ENCODE peak calls at places on chromosomes 13 and 19, in nine cellular contexts. One of them, this sample, is unnamed. For H3K9me3 and H3K4me1, the result is how much of the 10 kb centered on the place peaks cover.

GRCh38 chr19:15210323-15210774 is 9.6 kb upstream of the NOTCH3 start:
- DNase-seq in CD4-positive, CD25-positive, alpha-beta regulatory T cell: no peak
- DNase-seq in GM23248: peak
- DNase-seq in body of pancreas: peak
- DNase-seq in Panc1: no peak
- DNase-seq in BE2C: no peak
- DNase-seq in left ventricle myocardium inferior: peak
- DNase-seq in adipocyte: peak
- DNase-seq in tibial artery: peak
- DNase-seq in this sample: no peak

GRCh38 chr19:48194041-48194871 is 23.8 kb downstream of the ZSWIM9 start:
- DNase-seq in CD4-positive, CD25-positive, alpha-beta regulatory T cell: peak
- DNase-seq in GM23248: peak
- DNase-seq in body of pancreas: no peak
- DNase-seq in Panc1: no peak
- DNase-seq in BE2C: peak
- DNase-seq in left ventricle myocardium inferior: no peak
- DNase-seq in adipocyte: peak
- DNase-seq in tibial artery: peak
- DNase-seq in this sample: peak

GRCh38 chr19:18762125-18763023 is 28.7 kb downstream of the COMP start:
- DNase-seq in CD4-positive, CD25-positive, alpha-beta regulatory T cell: no peak
- DNase-seq in GM23248: peak
- DNase-seq in body of pancreas: peak
- DNase-seq in Panc1: no peak
- DNase-seq in BE2C: peak
- DNase-seq in left ventricle myocardium inferior: peak
- DNase-seq in adipocyte: no peak
- DNase-seq in tibial artery: peak
- DNase-seq in this sample: no peak

GRCh38 chr19:41638624-41639023 is 11.8 kb upstream of the CEACAM4 start:
- DNase-seq in CD4-positive, CD25-positive, alpha-beta regulatory T cell: peak
- DNase-seq in GM23248: no peak
- DNase-seq in body of pancreas: no peak
- DNase-seq in Panc1: no peak
- DNase-seq in BE2C: no peak
- DNase-seq in left ventricle myocardium inferior: no peak
- DNase-seq in adipocyte: no peak
- DNase-seq in tibial artery: no peak
- DNase-seq in this sample: no peak

GRCh38 chr19:15623711-15624318 is 8.8 kb downstream of the CYP4F8 start:
- DNase-seq in CD4-positive, CD25-positive, alpha-beta regulatory T cell: no peak
- DNase-seq in GM23248: no peak
- DNase-seq in body of pancreas: no peak
- DNase-seq in Panc1: no peak
- DNase-seq in BE2C: no peak
- DNase-seq in left ventricle myocardium inferior: no peak
- DNase-seq in adipocyte: no peak
- DNase-seq in tibial artery: no peak
- DNase-seq in this sample: no peak

GRCh38 chr19:46718934-46719551 is 2.1 kb upstream of the PRKD2 start:
- DNase-seq in CD4-positive, CD25-positive, alpha-beta regulatory T cell: no peak
- DNase-seq in GM23248: no peak
- DNase-seq in body of pancreas: no peak
- DNase-seq in Panc1: no peak
- DNase-seq in BE2C: no peak
- DNase-seq in left ventricle myocardium inferior: no peak
- DNase-seq in adipocyte: no peak
- DNase-seq in tibial artery: no peak
- DNase-seq in this sample: no peak

GRCh38 chr19:50796634-50797428 is 6.6 kb downstream of the ACP4 start:
- DNase-seq in CD4-positive, CD25-positive, alpha-beta regulatory T cell: no peak
- DNase-seq in GM23248: no peak
- DNase-seq in body of pancreas: no peak
- DNase-seq in Panc1: no peak
- DNase-seq in BE2C: no peak
- DNase-seq in left ventricle myocardium inferior: no peak
- DNase-seq in adipocyte: no peak
- DNase-seq in tibial artery: no peak
- DNase-seq in this sample: no peak

GRCh38 chr13:30158774-30159445 is 148.4 kb downstream of the KATNAL1 start:
- DNase-seq in CD4-positive, CD25-positive, alpha-beta regulatory T cell: peak
- DNase-seq in GM23248: peak
- DNase-seq in body of pancreas: no peak
- DNase-seq in Panc1: no peak
- DNase-seq in BE2C: no peak
- DNase-seq in left ventricle myocardium inferior: no peak
- DNase-seq in adipocyte: peak
- DNase-seq in tibial artery: no peak
- DNase-seq in this sample: no peak

GRCh38 chr13:112965573-112966115 is 3.4 kb upstream of the MCF2L start:
- DNase-seq in CD4-positive, CD25-positive, alpha-beta regulatory T cell: no peak
- DNase-seq in GM23248: no peak
- DNase-seq in body of pancreas: no peak
- DNase-seq in Panc1: no peak
- DNase-seq in BE2C: no peak
- DNase-seq in left ventricle myocardium inferior: no peak
- DNase-seq in adipocyte: no peak
- DNase-seq in tibial artery: peak
- DNase-seq in this sample: no peak

GRCh38 chr19:14580623-14581237 is 2.2 kb upstream of the CLEC17A start:
- DNase-seq in CD4-positive, CD25-positive, alpha-beta regulatory T cell: no peak
- DNase-seq in GM23248: no peak
- DNase-seq in body of pancreas: no peak
- DNase-seq in Panc1: no peak
- DNase-seq in BE2C: no peak
- DNase-seq in left ventricle myocardium inferior: no peak
- DNase-seq in adipocyte: no peak
- DNase-seq in tibial artery: no peak
- DNase-seq in this sample: no peak

GRCh38 chr19:56120371-56121179 is 520 bp downstream of the ZNF787 start:
- DNase-seq in CD4-positive, CD25-positive, alpha-beta regulatory T cell: peak
- DNase-seq in GM23248: peak
- DNase-seq in body of pancreas: peak
- DNase-seq in Panc1: no peak
- DNase-seq in BE2C: peak
- DNase-seq in left ventricle myocardium inferior: peak
- DNase-seq in adipocyte: peak
- DNase-seq in tibial artery: peak
- DNase-seq in this sample: peak

GRCh38 chr19:4575267-4575793 is 15.8 kb upstream of the SEMA6B start:
- DNase-seq in CD4-positive, CD25-positive, alpha-beta regulatory T cell: no peak
- DNase-seq in GM23248: peak
- DNase-seq in body of pancreas: peak
- DNase-seq in Panc1: no peak
- DNase-seq in BE2C: peak
- DNase-seq in left ventricle myocardium inferior: peak
- DNase-seq in adipocyte: peak
- DNase-seq in tibial artery: no peak
- DNase-seq in this sample: peak

GRCh38 chr19:39436350-39436716 is 584 bp upstream of the RPS16 start:
- DNase-seq in CD4-positive, CD25-positive, alpha-beta regulatory T cell: no peak
- DNase-seq in GM23248: peak
- DNase-seq in body of pancreas: no peak
- DNase-seq in Panc1: no peak
- DNase-seq in BE2C: no peak
- DNase-seq in left ventricle myocardium inferior: no peak
- DNase-seq in adipocyte: no peak
- DNase-seq in tibial artery: no peak
- DNase-seq in this sample: no peak

GRCh38 chr13:47798906-47799305 is 202.2 kb downstream of the SUCLA2 start:
- DNase-seq in CD4-positive, CD25-positive, alpha-beta regulatory T cell: peak
- DNase-seq in GM23248: peak
- DNase-seq in body of pancreas: no peak
- DNase-seq in Panc1: no peak
- DNase-seq in BE2C: no peak
- DNase-seq in left ventricle myocardium inferior: no peak
- DNase-seq in adipocyte: peak
- DNase-seq in tibial artery: no peak
- DNase-seq in this sample: no peak

DNA sequence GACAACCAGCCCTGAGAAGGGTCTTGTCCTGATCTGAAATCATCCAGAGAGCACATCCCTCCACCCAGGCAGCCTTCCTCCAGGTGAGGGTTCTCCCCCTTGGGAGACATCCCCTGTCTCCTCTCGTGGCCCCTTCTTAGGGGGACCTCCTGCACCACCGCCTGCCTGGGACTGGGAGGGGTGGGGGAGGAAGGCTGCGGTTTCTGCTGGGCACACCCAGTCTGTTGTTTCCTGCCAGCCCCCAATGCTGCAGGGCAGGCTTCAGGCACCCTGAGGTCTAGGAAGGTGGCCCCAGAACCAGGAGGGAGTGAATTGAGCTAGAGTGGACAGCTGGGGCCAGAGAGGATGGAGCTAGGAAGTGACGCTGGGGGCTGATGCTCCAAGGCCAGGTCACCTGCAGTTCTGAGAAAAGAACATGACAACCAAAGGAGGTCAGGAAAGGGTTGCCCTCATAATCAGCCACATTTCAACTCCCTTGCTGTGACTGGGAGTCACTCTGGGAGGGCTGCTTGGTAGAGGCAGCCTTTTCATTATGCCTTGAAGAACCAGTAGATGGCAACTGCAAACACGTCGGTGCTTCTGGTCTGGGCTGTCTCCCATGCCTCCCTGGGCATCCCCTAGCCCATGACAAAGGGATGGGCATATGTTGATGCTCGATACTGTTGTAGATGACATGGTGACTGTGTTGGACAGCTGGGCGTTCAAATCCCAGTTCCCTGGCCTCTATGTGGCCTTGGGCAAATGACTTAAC is 1.4 kb downstream of the ARHGEF18 start:
- DNase-seq in CD4-positive, CD25-positive, alpha-beta regulatory T cell: peak
- DNase-seq in GM23248: no peak
- DNase-seq in body of pancreas: no peak
- DNase-seq in Panc1: no peak
- DNase-seq in BE2C: no peak
- DNase-seq in left ventricle myocardium inferior: no peak
- DNase-seq in adipocyte: no peak
- DNase-seq in tibial artery: peak
- DNase-seq in this sample: no peak
- H3K4me3 ChIP-seq in CD4-positive, CD25-positive, alpha-beta regulatory T cell: peak
- H3K4me3 ChIP-seq in GM23248: no peak
- H3K4me3 ChIP-seq in body of pancreas: no peak
- H3K4me3 ChIP-seq in Panc1: no peak
- H3K4me3 ChIP-seq in BE2C: no peak
- H3K4me3 ChIP-seq in left ventricle myocardium inferior: no peak
- H3K4me3 ChIP-seq in adipocyte: no peak
- H3K4me3 ChIP-seq in tibial artery: no peak
- H3K4me3 ChIP-seq in this sample: no peak

GRCh38 chr19:20558571-20558970 is 7.0 kb downstream of the ZNF737 start:
- DNase-seq in CD4-positive, CD25-positive, alpha-beta regulatory T cell: no peak
- DNase-seq in GM23248: no peak
- DNase-seq in body of pancreas: no peak
- DNase-seq in Panc1: no peak
- DNase-seq in BE2C: no peak
- DNase-seq in left ventricle myocardium inferior: no peak
- DNase-seq in adipocyte: no peak
- DNase-seq in tibial artery: no peak
- DNase-seq in this sample: no peak

DNA sequence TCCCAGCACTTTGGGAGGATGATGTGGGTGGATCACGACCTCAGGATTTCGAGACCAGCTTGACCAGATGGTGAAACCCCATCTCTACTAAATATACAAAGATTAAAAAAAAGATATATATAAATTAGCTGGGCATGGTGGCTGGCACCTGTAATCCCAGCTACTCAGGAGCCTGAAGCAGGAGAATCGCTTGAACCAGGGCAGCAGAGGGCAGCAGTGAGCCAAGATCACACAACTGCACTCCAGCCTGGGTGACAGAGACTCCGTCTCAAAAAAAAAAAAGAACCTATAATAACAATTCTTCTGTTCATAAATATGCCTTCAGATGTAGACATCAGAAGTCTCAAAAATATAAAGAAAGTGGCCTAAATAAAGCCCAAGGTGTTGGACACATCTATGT is 7.6 kb downstream of the ZNF737 start:
- DNase-seq in CD4-positive, CD25-positive, alpha-beta regulatory T cell: no peak
- DNase-seq in GM23248: no peak
- DNase-seq in body of pancreas: peak
- DNase-seq in Panc1: no peak
- DNase-seq in BE2C: peak
- DNase-seq in left ventricle myocardium inferior: no peak
- DNase-seq in adipocyte: no peak
- DNase-seq in tibial artery: no peak
- DNase-seq in this sample: peak
- H3K9me3 ChIP-seq in CD4-positive, CD25-positive, alpha-beta regulatory T cell: half or more
- H3K9me3 ChIP-seq in GM23248: under half
- H3K9me3 ChIP-seq in body of pancreas: under half
- H3K9me3 ChIP-seq in Panc1: under half
- H3K9me3 ChIP-seq in BE2C: under half
- H3K9me3 ChIP-seq in left ventricle myocardium inferior: half or more
- H3K9me3 ChIP-seq in adipocyte: half or more
- H3K9me3 ChIP-seq in tibial artery: half or more
- H3K9me3 ChIP-seq in this sample: under half

DNA sequence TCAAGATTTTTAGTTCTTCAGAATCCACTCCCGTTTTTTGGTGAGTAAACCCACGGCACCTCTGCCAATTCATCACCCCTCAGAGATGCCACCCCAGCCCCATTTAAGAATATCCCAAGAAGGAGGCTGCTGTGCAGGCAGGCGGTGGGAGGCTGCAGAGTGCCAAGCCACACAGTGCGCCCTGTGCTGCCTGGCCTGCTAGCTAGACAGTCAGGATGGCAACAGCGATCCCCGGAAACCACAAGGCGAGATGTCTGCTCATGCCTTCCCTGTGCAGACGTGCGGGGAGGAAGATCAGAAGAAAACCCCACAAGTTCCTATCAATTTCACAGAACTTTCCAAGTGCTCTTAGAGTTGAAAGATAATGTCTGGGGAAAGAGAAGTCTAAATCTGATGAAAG is 64.8 kb upstream of the GPR183 start:
- DNase-seq in CD4-positive, CD25-positive, alpha-beta regulatory T cell: peak
- DNase-seq in GM23248: no peak
- DNase-seq in body of pancreas: peak
- DNase-seq in Panc1: no peak
- DNase-seq in BE2C: no peak
- DNase-seq in left ventricle myocardium inferior: no peak
- DNase-seq in adipocyte: no peak
- DNase-seq in tibial artery: no peak
- DNase-seq in this sample: no peak
- H3K4me1 ChIP-seq in CD4-positive, CD25-positive, alpha-beta regulatory T cell: under half
- H3K4me1 ChIP-seq in GM23248: under half
- H3K4me1 ChIP-seq in body of pancreas: under half
- H3K4me1 ChIP-seq in Panc1: under half
- H3K4me1 ChIP-seq in BE2C: under half
- H3K4me1 ChIP-seq in left ventricle myocardium inferior: under half
- H3K4me1 ChIP-seq in adipocyte: under half
- H3K4me1 ChIP-seq in tibial artery: under half
- H3K4me1 ChIP-seq in this sample: under half

DNA sequence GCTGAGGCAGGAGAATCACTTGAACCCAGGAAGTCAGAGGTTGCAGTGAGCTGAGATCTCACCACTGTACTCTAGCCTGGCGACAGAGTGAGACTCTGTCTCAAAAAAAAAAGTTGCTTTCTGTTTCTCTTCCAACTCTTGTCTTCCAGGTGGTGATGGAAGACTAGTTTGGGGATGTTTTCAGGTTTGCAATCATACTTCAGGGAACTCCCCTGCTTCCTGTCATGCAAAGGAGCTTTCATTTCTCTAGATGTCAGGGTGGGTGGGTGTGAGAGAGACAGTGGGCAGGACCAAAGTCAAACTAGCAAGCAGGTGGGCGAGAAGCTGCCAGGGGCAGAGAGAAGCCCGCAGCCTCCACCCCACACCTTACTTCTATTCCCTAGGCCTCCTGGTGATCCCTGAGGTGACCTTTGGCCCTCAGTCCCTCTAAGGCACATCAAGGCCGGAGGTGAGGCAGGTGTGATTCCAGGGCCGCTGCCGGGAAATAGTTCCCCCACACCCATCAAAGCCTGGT is 25.7 kb downstream of the CCNE1 start:
- DNase-seq in CD4-positive, CD25-positive, alpha-beta regulatory T cell: peak
- DNase-seq in GM23248: no peak
- DNase-seq in body of pancreas: no peak
- DNase-seq in Panc1: no peak
- DNase-seq in BE2C: no peak
- DNase-seq in left ventricle myocardium inferior: no peak
- DNase-seq in adipocyte: no peak
- DNase-seq in tibial artery: no peak
- DNase-seq in this sample: no peak
- H3K4me3 ChIP-seq in CD4-positive, CD25-positive, alpha-beta regulatory T cell: peak
- H3K4me3 ChIP-seq in GM23248: no peak
- H3K4me3 ChIP-seq in body of pancreas: no peak
- H3K4me3 ChIP-seq in Panc1: no peak
- H3K4me3 ChIP-seq in BE2C: no peak
- H3K4me3 ChIP-seq in left ventricle myocardium inferior: no peak
- H3K4me3 ChIP-seq in adipocyte: no peak
- H3K4me3 ChIP-seq in tibial artery: no peak
- H3K4me3 ChIP-seq in this sample: no peak

This sample was measured in HAP-1.